ENCODE peak calls at places on chromosome 2, in eight cellular contexts. One of them, this sample, is unnamed.

GRCh38 chr2:9024575-9024974 is 21.1 kb upstream of the MBOAT2 start:
- DNase-seq in heart right ventricle: no peak
- DNase-seq in aorta: no peak
- DNase-seq in ovary: no peak
- DNase-seq in right lobe of liver: no peak
- DNase-seq in GM23248: no peak
- DNase-seq in lung: no peak
- DNase-seq in suprapubic skin: no peak
- DNase-seq in this sample: no peak

GRCh38 chr2:237433920-237434319 is 20.0 kb upstream of the COL6A3 start:
- DNase-seq in heart right ventricle: no peak
- DNase-seq in aorta: no peak
- DNase-seq in ovary: no peak
- DNase-seq in right lobe of liver: no peak
- DNase-seq in GM23248: no peak
- DNase-seq in lung: no peak
- DNase-seq in suprapubic skin: peak; percentile 59
- DNase-seq in this sample: no peak

GRCh38 chr2:36561223-36561944 is 36.6 kb downstream of the FEZ2 start:
- DNase-seq in heart right ventricle: no peak
- DNase-seq in aorta: no peak
- DNase-seq in ovary: no peak
- DNase-seq in right lobe of liver: no peak
- DNase-seq in GM23248: peak; percentile 97
- DNase-seq in lung: no peak
- DNase-seq in suprapubic skin: no peak
- DNase-seq in this sample: peak; percentile 55

GRCh38 chr2:239186958-239187357 is 213.9 kb downstream of the HDAC4 start:
- DNase-seq in heart right ventricle: no peak
- DNase-seq in aorta: peak; percentile 67
- DNase-seq in ovary: no peak
- DNase-seq in right lobe of liver: no peak
- DNase-seq in GM23248: no peak
- DNase-seq in lung: no peak
- DNase-seq in suprapubic skin: peak; percentile 31
- DNase-seq in this sample: no peak

GRCh38 chr2:233446121-233446520 is 91.8 kb downstream of the DGKD start:
- DNase-seq in heart right ventricle: no peak
- DNase-seq in aorta: no peak
- DNase-seq in ovary: no peak
- DNase-seq in right lobe of liver: no peak
- DNase-seq in GM23248: no peak
- DNase-seq in lung: no peak
- DNase-seq in suprapubic skin: peak; percentile 13
- DNase-seq in this sample: no peak

GRCh38 chr2:25483584-25484266 is 142.0 kb upstream of the DNMT3A start:
- DNase-seq in heart right ventricle: no peak
- DNase-seq in aorta: no peak
- DNase-seq in ovary: no peak
- DNase-seq in right lobe of liver: no peak
- DNase-seq in GM23248: no peak
- DNase-seq in lung: no peak
- DNase-seq in suprapubic skin: no peak
- DNase-seq in this sample: no peak

GRCh38 chr2:202831241-202831997 is 40.1 kb downstream of the ICA1L start:
- DNase-seq in heart right ventricle: no peak
- DNase-seq in aorta: no peak
- DNase-seq in ovary: no peak
- DNase-seq in right lobe of liver: peak; percentile 31
- DNase-seq in GM23248: peak; percentile 65
- DNase-seq in lung: no peak
- DNase-seq in suprapubic skin: no peak
- DNase-seq in this sample: peak; percentile 49

GRCh38 chr2:59066787-59067399 is 825.8 kb upstream of the FANCL start:
- DNase-seq in heart right ventricle: no peak
- DNase-seq in aorta: peak; percentile 70
- DNase-seq in ovary: no peak
- DNase-seq in right lobe of liver: peak; percentile 18
- DNase-seq in GM23248: no peak
- DNase-seq in lung: no peak
- DNase-seq in suprapubic skin: no peak
- DNase-seq in this sample: no peak

GRCh38 chr2:177721815-177722552 is 329.4 kb downstream of the AGPS start:
- DNase-seq in heart right ventricle: no peak
- DNase-seq in aorta: no peak
- DNase-seq in ovary: no peak
- DNase-seq in right lobe of liver: no peak
- DNase-seq in GM23248: no peak
- DNase-seq in lung: no peak
- DNase-seq in suprapubic skin: no peak
- DNase-seq in this sample: no peak

GRCh38 chr2:96336104-96336775 is 674 bp downstream of the NCAPH start:
- DNase-seq in heart right ventricle: no peak
- DNase-seq in aorta: no peak
- DNase-seq in ovary: no peak
- DNase-seq in right lobe of liver: no peak
- DNase-seq in GM23248: peak; percentile 12
- DNase-seq in lung: no peak
- DNase-seq in suprapubic skin: no peak
- DNase-seq in this sample: no peak

GRCh38 chr2:105873721-105874120 is 129.0 kb downstream of the NCK2 start:
- DNase-seq in heart right ventricle: no peak
- DNase-seq in aorta: no peak
- DNase-seq in ovary: no peak
- DNase-seq in right lobe of liver: no peak
- DNase-seq in GM23248: peak; percentile 73
- DNase-seq in lung: no peak
- DNase-seq in suprapubic skin: no peak
- DNase-seq in this sample: no peak

GRCh38 chr2:231463698-231464575 is at the start of gene NCL:
- DNase-seq in heart right ventricle: peak; percentile 84
- DNase-seq in aorta: peak; percentile 94
- DNase-seq in ovary: peak; percentile 84
- DNase-seq in right lobe of liver: peak; percentile 81
- DNase-seq in GM23248: peak; percentile 89
- DNase-seq in lung: peak; percentile 82
- DNase-seq in suprapubic skin: peak; percentile 91
- DNase-seq in this sample: peak; percentile 98

GRCh38 chr2:12701786-12702660 is 14.7 kb upstream of the TRIB2 start:
- DNase-seq in heart right ventricle: no peak
- DNase-seq in aorta: no peak
- DNase-seq in ovary: no peak
- DNase-seq in right lobe of liver: no peak
- DNase-seq in GM23248: peak; percentile 85
- DNase-seq in lung: peak; percentile 21
- DNase-seq in suprapubic skin: no peak
- DNase-seq in this sample: no peak

GRCh38 chr2:232662486-232663260 is 29.3 kb downstream of the EFHD1 start:
- DNase-seq in heart right ventricle: no peak
- DNase-seq in aorta: no peak
- DNase-seq in ovary: no peak
- DNase-seq in right lobe of liver: no peak
- DNase-seq in GM23248: no peak
- DNase-seq in lung: no peak
- DNase-seq in suprapubic skin: no peak
- DNase-seq in this sample: no peak

GRCh38 chr2:88187038-88187676 is 17.0 kb downstream of the THNSL2 start:
- DNase-seq in heart right ventricle: peak; percentile 54
- DNase-seq in aorta: no peak
- DNase-seq in ovary: peak; percentile 20
- DNase-seq in right lobe of liver: peak; percentile 82
- DNase-seq in GM23248: peak; percentile 69
- DNase-seq in lung: peak; percentile 37
- DNase-seq in suprapubic skin: no peak
- DNase-seq in this sample: peak; percentile 89

GRCh38 chr2:72035518-72036172 is 112.0 kb downstream of the CYP26B1 start:
- DNase-seq in heart right ventricle: peak; percentile 26
- DNase-seq in aorta: no peak
- DNase-seq in ovary: no peak
- DNase-seq in right lobe of liver: no peak
- DNase-seq in GM23248: peak; percentile 46
- DNase-seq in lung: peak; percentile 22
- DNase-seq in suprapubic skin: no peak
- DNase-seq in this sample: no peak

GRCh38 chr2:148360662-148361061 is 283.9 kb upstream of the EPC2 start:
- DNase-seq in heart right ventricle: no peak
- DNase-seq in aorta: no peak
- DNase-seq in ovary: no peak
- DNase-seq in right lobe of liver: no peak
- DNase-seq in GM23248: no peak
- DNase-seq in lung: no peak
- DNase-seq in suprapubic skin: no peak
- DNase-seq in this sample: no peak

GRCh38 chr2:148358375-148358774 is 286.2 kb upstream of the EPC2 start:
- DNase-seq in heart right ventricle: no peak
- DNase-seq in aorta: no peak
- DNase-seq in ovary: no peak
- DNase-seq in right lobe of liver: no peak
- DNase-seq in GM23248: no peak
- DNase-seq in lung: no peak
- DNase-seq in suprapubic skin: no peak
- DNase-seq in this sample: no peak

GRCh38 chr2:148362144-148362796 is 282.3 kb upstream of the EPC2 start:
- DNase-seq in heart right ventricle: no peak
- DNase-seq in aorta: peak; percentile 59
- DNase-seq in ovary: no peak
- DNase-seq in right lobe of liver: no peak
- DNase-seq in GM23248: no peak
- DNase-seq in lung: no peak
- DNase-seq in suprapubic skin: no peak
- DNase-seq in this sample: no peak
- H3K4me3 ChIP-seq in heart right ventricle: no peak overlapping the region
- H3K4me3 ChIP-seq in aorta: no peak overlapping the region
- H3K4me3 ChIP-seq in ovary: no peak overlapping the region
- H3K4me3 ChIP-seq in right lobe of liver: no peak overlapping the region
- H3K4me3 ChIP-seq in GM23248: no peak overlapping the region
- H3K4me3 ChIP-seq in lung: no peak overlapping the region
- H3K4me3 ChIP-seq in suprapubic skin: no peak overlapping the region
- H3K4me3 ChIP-seq in this sample: no peak overlapping the region

GRCh38 chr2:169029341-169029740 is 1.8 kb downstream of the ABCB11 start:
- DNase-seq in heart right ventricle: no peak
- DNase-seq in aorta: no peak
- DNase-seq in ovary: no peak
- DNase-seq in right lobe of liver: no peak
- DNase-seq in GM23248: no peak
- DNase-seq in lung: no peak
- DNase-seq in suprapubic skin: no peak
- DNase-seq in this sample: no peak

GRCh38 chr2:169031202-169031601 is at the start of gene ABCB11:
- DNase-seq in heart right ventricle: no peak
- DNase-seq in aorta: no peak
- DNase-seq in ovary: no peak
- DNase-seq in right lobe of liver: no peak
- DNase-seq in GM23248: no peak
- DNase-seq in lung: no peak
- DNase-seq in suprapubic skin: no peak
- DNase-seq in this sample: no peak

GRCh38 chr2:169026056-169026455 is 5.1 kb downstream of the ABCB11 start:
- DNase-seq in heart right ventricle: no peak
- DNase-seq in aorta: no peak
- DNase-seq in ovary: no peak
- DNase-seq in right lobe of liver: no peak
- DNase-seq in GM23248: no peak
- DNase-seq in lung: no peak
- DNase-seq in suprapubic skin: no peak
- DNase-seq in this sample: no peak

DNA sequence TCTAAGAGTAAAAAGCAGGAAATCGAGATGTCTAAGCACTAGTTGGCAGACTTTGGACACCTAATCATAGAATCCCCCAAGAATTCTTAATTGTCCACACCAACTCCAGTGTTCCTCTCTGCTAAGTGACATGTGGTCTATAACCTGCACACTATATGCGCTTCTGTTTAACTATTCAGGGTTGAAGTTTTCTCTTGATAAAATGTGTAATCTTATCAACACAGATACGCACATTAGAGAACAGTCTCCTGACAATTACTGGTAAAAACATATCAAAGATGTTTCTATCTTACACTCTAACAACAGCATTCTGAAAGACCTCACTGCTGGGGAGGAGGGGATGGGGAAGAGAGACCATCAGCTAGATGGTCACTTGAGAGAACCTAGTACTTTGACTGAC is 3.9 kb downstream of the ABCB11 start:
- DNase-seq in heart right ventricle: no peak
- DNase-seq in aorta: no peak
- DNase-seq in ovary: no peak
- DNase-seq in right lobe of liver: no peak
- DNase-seq in GM23248: no peak
- DNase-seq in lung: no peak
- DNase-seq in suprapubic skin: no peak
- DNase-seq in this sample: no peak
- H3K9me3 ChIP-seq in heart right ventricle: no peaks in the 10 kb centered on the region
- H3K9me3 ChIP-seq in aorta: no peaks in the 10 kb centered on the region
- H3K9me3 ChIP-seq in ovary: no peaks in the 10 kb centered on the region
- H3K9me3 ChIP-seq in right lobe of liver: no peaks in the 10 kb centered on the region
- H3K9me3 ChIP-seq in GM23248: no peaks in the 10 kb centered on the region
- H3K9me3 ChIP-seq in lung: peaks cover 2% of the 10 kb centered on the region
- H3K9me3 ChIP-seq in suprapubic skin: no peaks in the 10 kb centered on the region
- H3K9me3 ChIP-seq in this sample: no peaks in the 10 kb centered on the region

DNA sequence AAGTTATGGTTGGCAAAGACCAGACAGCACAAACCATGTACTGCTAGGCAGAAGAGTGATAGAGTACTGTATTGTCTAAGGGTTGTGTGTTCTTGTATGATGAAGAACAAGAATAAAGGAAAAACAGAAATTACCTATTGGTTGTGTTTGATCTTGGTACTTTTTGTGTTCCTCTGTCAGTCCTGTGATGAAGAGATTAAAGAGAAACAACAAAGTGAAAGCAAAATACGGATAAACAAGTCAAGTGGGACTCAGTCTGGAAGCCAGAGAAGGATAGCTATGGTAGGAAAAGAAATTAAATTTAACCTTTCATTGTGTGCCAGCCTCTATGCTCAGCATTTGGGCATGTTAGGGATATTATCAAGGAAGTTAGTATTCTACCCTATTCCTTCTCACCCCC is 413.1 kb downstream of the PARD3B start:
- DNase-seq in heart right ventricle: no peak
- DNase-seq in aorta: no peak
- DNase-seq in ovary: no peak
- DNase-seq in right lobe of liver: no peak
- DNase-seq in GM23248: no peak
- DNase-seq in lung: no peak
- DNase-seq in suprapubic skin: no peak
- DNase-seq in this sample: no peak
- H3K4me3 ChIP-seq in heart right ventricle: no peak overlapping the region
- H3K4me3 ChIP-seq in aorta: no peak overlapping the region
- H3K4me3 ChIP-seq in ovary: no peak overlapping the region
- H3K4me3 ChIP-seq in right lobe of liver: no peak overlapping the region
- H3K4me3 ChIP-seq in GM23248: no peak overlapping the region
- H3K4me3 ChIP-seq in lung: no peak overlapping the region
- H3K4me3 ChIP-seq in suprapubic skin: no peak overlapping the region
- H3K4me3 ChIP-seq in this sample: no peak overlapping the region

DNA sequence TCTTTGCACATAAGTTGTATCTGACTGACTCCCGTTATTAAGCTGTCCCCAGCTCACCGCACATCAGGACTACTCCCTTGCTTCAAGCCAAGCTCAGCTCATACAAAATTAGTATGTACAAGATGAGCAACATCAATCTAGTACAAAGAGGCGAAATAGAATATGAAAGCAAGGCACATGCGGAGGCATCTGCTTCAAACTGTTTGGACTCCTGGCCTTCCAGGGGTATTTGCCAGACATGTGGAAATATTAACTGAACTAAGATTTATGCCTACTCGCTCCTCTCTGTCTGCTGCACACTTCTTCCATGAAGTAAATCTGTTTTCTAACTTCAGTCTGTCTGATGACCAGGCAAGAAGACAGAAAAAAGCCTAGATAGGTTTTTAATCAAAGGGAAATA is 499.8 kb downstream of the PID1 start:
- DNase-seq in heart right ventricle: no peak
- DNase-seq in aorta: no peak
- DNase-seq in ovary: no peak
- DNase-seq in right lobe of liver: no peak
- DNase-seq in GM23248: no peak
- DNase-seq in lung: no peak
- DNase-seq in suprapubic skin: peak; percentile 66
- DNase-seq in this sample: no peak
- H3K9me3 ChIP-seq in heart right ventricle: no peaks in the 10 kb centered on the region
- H3K9me3 ChIP-seq in aorta: no peaks in the 10 kb centered on the region
- H3K9me3 ChIP-seq in ovary: no peaks in the 10 kb centered on the region
- H3K9me3 ChIP-seq in right lobe of liver: no peaks in the 10 kb centered on the region
- H3K9me3 ChIP-seq in GM23248: no peaks in the 10 kb centered on the region
- H3K9me3 ChIP-seq in lung: peaks cover 2% of the 10 kb centered on the region
- H3K9me3 ChIP-seq in suprapubic skin: no peaks in the 10 kb centered on the region
- H3K9me3 ChIP-seq in this sample: no peaks in the 10 kb centered on the region

This sample was measured in small intestine.